ENCODE peak calls at places on chromosome 1, in four cellular contexts. X, R, V and Y are unnamed samples.

GRCh38 chr1:205842177-205842576 is 7.8 kb downstream of the PM20D1 start:
- DNase-seq in X (no peak), R (no peak), V (no peak), Y (no peak)

GRCh38 chr1:174682419-174683008 is 234.8 kb downstream of the GPR52 start:
- DNase-seq in X (no peak), R (no peak), V (no peak), Y (no peak)

GRCh38 chr1:93845554-93846150 is 33.4 kb downstream of the DNTTIP2 start:
- DNase-seq in X (peak; percentile 16), R (no peak), V (peak; percentile 7), Y (no peak)

GRCh38 chr1:189434461-189434860 is 1043.2 kb downstream of the BRINP3 start:
- DNase-seq in X (no peak), R (no peak), V (no peak), Y (no peak)

GRCh38 chr1:19646366-19646765 is 2.3 kb downstream of the NBL1 start:
- DNase-seq in X (no peak), R (no peak), V (peak; percentile 91), Y (no peak)

GRCh38 chr1:6692956-6693355 is 8.7 kb downstream of the DNAJC11 start:
- DNase-seq in X (no peak), R (no peak), V (no peak), Y (no peak)

GRCh38 chr1:110211503-110212164 is 1.5 kb downstream of the KCNC4 start:
- DNase-seq in X (no peak), R (no peak), V (no peak), Y (peak; percentile 41)

GRCh38 chr1:94236630-94237290 is 624 bp downstream of the ARHGAP29 start:
- DNase-seq in X (no peak), R (no peak), V (peak; percentile 42), Y (no peak)

GRCh38 chr1:99808391-99809115 is 41.6 kb upstream of the AGL start:
- DNase-seq in X (no peak), R (no peak), V (no peak), Y (peak; percentile 47)

GRCh38 chr1:177983824-177984528 is 14.1 kb upstream of the SEC16B start:
- DNase-seq in X (no peak), R (no peak), V (no peak), Y (no peak)

GRCh38 chr1:49136738-49137251 is 360.1 kb upstream of the BEND5 start:
- DNase-seq in X (no peak), R (no peak), V (no peak), Y (no peak)

GRCh38 chr1:184212649-184213314 is 161.3 kb downstream of the TSEN15 start:
- DNase-seq in X (no peak), R (no peak), V (no peak), Y (no peak)

GRCh38 chr1:56265205-56265604 is 314.2 kb downstream of the PLPP3 start:
- DNase-seq in X (no peak), R (no peak), V (no peak), Y (no peak)

GRCh38 chr1:56563568-56563967 is 15.8 kb downstream of the PLPP3 start:
- DNase-seq in X (no peak), R (no peak), V (no peak), Y (no peak)

GRCh38 chr1:12167493-12168429 is 970 bp downstream of the TNFRSF1B start:
- DNase-seq in X (no peak), R (no peak), V (no peak), Y (peak; percentile 35)

GRCh38 chr1:116373451-116374339 is 651 bp downstream of the ATP1A1 start:
- DNase-seq in X (peak; percentile 44), R (peak; percentile 45), V (peak; percentile 85), Y (peak; percentile 61)

GRCh38 chr1:208015255-208015654 is 104.3 kb upstream of the CD34 start:
- DNase-seq in X (no peak), R (no peak), V (no peak), Y (no peak)

GRCh38 chr1:156920233-156921052 is at the start of gene LRRC71:
- DNase-seq in X (peak; percentile 64), R (peak; percentile 24), V (peak; percentile 81), Y (peak; percentile 34)

GRCh38 chr1:24318988-24319863 is at the start of gene GRHL3:
- DNase-seq in X (no peak), R (no peak), V (peak; percentile 50), Y (peak; percentile 14)

GRCh38 chr1:26189331-26189730 is 1.1 kb upstream of the CATSPER4 start:
- DNase-seq in X (no peak), R (no peak), V (no peak), Y (no peak)